ENCODE peak calls at places on chromosomes 6 and 20, in nine cellular contexts. Z is CD8-positive, alpha-beta T cell; D is cardiac muscle cell; Q is bronchial epithelial cell; K is left lung; A is fibroblast of lung; O is stomach; C is colonic mucosa; X is right lobe of liver. R is an unnamed sample. For H3K27me3 and H3K36me3, the result is how much of the 10 kb centered on the place peaks cover.

GRCh38 chr20:60812561-60812960 is 439.5 kb upstream of the CDH4 start:
- DNase-seq in Z (no peak), D (no peak), Q (no peak), K (no peak), A (no peak), O (no peak), C (no peak), X (no peak), R (no peak)

GRCh38 chr20:37295001-37295400 is 5.5 kb downstream of the MANBAL start:
- DNase-seq in Z (no peak), D (no peak), Q (peak), K (no peak), A (peak), O (no peak), C (no peak), X (no peak), R (no peak)

GRCh38 chr6:154830771-154831170 is 97.6 kb downstream of the SCAF8 start:
- DNase-seq in Z (no peak), D (no peak), Q (no peak), K (no peak), A (no peak), O (no peak), C (no peak), X (no peak), R (no peak)

GRCh38 chr6:62474793-62475192 is 188.8 kb upstream of the KHDRBS2 start:
- DNase-seq in Z (no peak), D (no peak), Q (no peak), K (no peak), A (no peak), O (no peak), C (no peak), X (no peak), R (no peak)

GRCh38 chr20:35461620-35462019 is 6.2 kb downstream of the CEP250 start:
- DNase-seq in Z (no peak), D (no peak), Q (peak), K (no peak), A (no peak), O (no peak), C (no peak), X (no peak), R (no peak)

GRCh38 chr6:23650676-23651075 is 475.3 kb upstream of the NRSN1 start:
- DNase-seq in Z (no peak), D (no peak), Q (no peak), K (no peak), A (no peak), O (no peak), C (peak), X (no peak), R (no peak)

GRCh38 chr20:45306431-45306982 is at the start of gene RBPJL:
- DNase-seq in Z (peak), D (peak), Q (no peak), K (peak), A (no peak), O (no peak), C (no peak), X (no peak), R (peak)

GRCh38 chr6:158629376-158630221 is 14.9 kb downstream of the DYNLT1 start:
- DNase-seq in Z (peak), D (peak), Q (no peak), K (no peak), A (no peak), O (peak), C (peak), X (peak), R (peak)

GRCh38 chr6:47256361-47256760 is 53.3 kb downstream of the TNFRSF21 start:
- DNase-seq in Z (no peak), D (no peak), Q (no peak), K (no peak), A (no peak), O (no peak), C (no peak), X (no peak), R (no peak)

GRCh38 chr6:7918403-7918802 is 7.8 kb upstream of the TXNDC5 start:
- DNase-seq in Z (no peak), D (no peak), Q (no peak), K (no peak), A (no peak), O (no peak), C (no peak), X (no peak), R (no peak)

GRCh38 chr20:46757754-46758678 is 48.6 kb downstream of the SLC2A10 start:
- DNase-seq in Z (peak), D (peak), Q (peak), K (no peak), A (peak), O (peak), C (peak), X (peak), R (peak)

GRCh38 chr6:21914121-21914973 is 320.8 kb downstream of the SOX4 start:
- DNase-seq in Z (peak), D (no peak), Q (peak), K (no peak), A (peak), O (peak), C (peak), X (peak), R (no peak)

GRCh38 chr20:17617212-17617867 is 47.5 kb downstream of the DSTN start:
- DNase-seq in Z (no peak), D (peak), Q (no peak), K (peak), A (peak), O (peak), C (peak), X (peak), R (peak)

GRCh38 chr20:13008761-13009681 is at the start of gene SPTLC3:
- DNase-seq in Z (no peak), D (peak), Q (peak), K (no peak), A (peak), O (peak), C (peak), X (peak), R (peak)

GRCh38 chr6:88899569-88900316 is 63.7 kb downstream of the RNGTT start:
- DNase-seq in Z (no peak), D (no peak), Q (peak), K (no peak), A (no peak), O (no peak), C (no peak), X (no peak), R (peak)

GRCh38 chr6:96761794-96762193 is 75.5 kb downstream of the GPR63 start:
- DNase-seq in Z (no peak), D (no peak), Q (no peak), K (peak), A (no peak), O (no peak), C (no peak), X (no peak), R (no peak)

GRCh38 chr20:48923149-48923718 is 1.7 kb downstream of the ARFGEF2 start:
- DNase-seq in Z (no peak), D (no peak), Q (no peak), K (no peak), A (no peak), O (no peak), C (no peak), X (no peak), R (no peak)

GRCh38 chr6:11391934-11392777 is 145.4 kb upstream of the TMEM170B start:
- DNase-seq in Z (no peak), D (no peak), Q (no peak), K (no peak), A (no peak), O (no peak), C (no peak), X (no peak), R (no peak)

GRCh38 chr6:52509281-52510212 is 67.3 kb downstream of the TRAM2 start:
- DNase-seq in Z (no peak), D (no peak), Q (no peak), K (no peak), A (no peak), O (no peak), C (no peak), X (no peak), R (no peak)

GRCh38 chr6:53179961-53180651 is 31.5 kb upstream of the GCM1 start:
- DNase-seq in Z (peak), D (peak), Q (peak), K (no peak), A (peak), O (peak), C (peak), X (peak), R (peak)

GRCh38 chr6:118893095-118893881 is 664 bp upstream of the ASF1A start:
- DNase-seq in Z (peak), D (peak), Q (peak), K (no peak), A (peak), O (no peak), C (peak), X (peak), R (peak)

GRCh38 chr6:55827818-55828522 is 47.4 kb downstream of the BMP5 start:
- DNase-seq in Z (no peak), D (no peak), Q (peak), K (no peak), A (no peak), O (no peak), C (no peak), X (no peak), R (no peak)

GRCh38 chr6:170227521-170227983 is 63.3 kb downstream of the DLL1 start:
- DNase-seq in Z (no peak), D (no peak), Q (peak), K (peak), A (no peak), O (no peak), C (no peak), X (peak), R (no peak)

GRCh38 chr20:33645072-33645358 is 17.1 kb upstream of the C20orf144 start:
- DNase-seq in Z (no peak), D (no peak), Q (no peak), K (no peak), A (no peak), O (no peak), C (no peak), X (no peak), R (no peak)

GRCh38 chr6:152426276-152426675 is 210.9 kb downstream of the SYNE1 start:
- DNase-seq in Z (no peak), D (no peak), Q (no peak), K (peak), A (no peak), O (no peak), C (no peak), X (no peak), R (no peak)

GRCh38 chr6:83341765-83342164 is 89.1 kb downstream of the ME1 start:
- DNase-seq in Z (no peak), D (no peak), Q (no peak), K (no peak), A (no peak), O (no peak), C (no peak), X (no peak), R (no peak)

GRCh38 chr6:126015869-126016268 is 29.5 kb downstream of the TRMT11 start:
- DNase-seq in Z (no peak), D (no peak), Q (no peak), K (no peak), A (no peak), O (no peak), C (no peak), X (no peak), R (no peak)

GRCh38 chr6:134848076-134848475 is 101.8 kb downstream of the ALDH8A1 start:
- DNase-seq in Z (no peak), D (no peak), Q (no peak), K (no peak), A (no peak), O (no peak), C (peak), X (no peak), R (no peak)

GRCh38 chr6:135358251-135358821 is 139.2 kb downstream of the AHI1 start:
- DNase-seq in Z (no peak), D (no peak), Q (peak), K (no peak), A (peak), O (no peak), C (no peak), X (no peak), R (no peak)

GRCh38 chr6:146041282-146041681 is 12.4 kb downstream of the GRM1 start:
- DNase-seq in Z (no peak), D (peak), Q (peak), K (no peak), A (no peak), O (no peak), C (no peak), X (no peak), R (peak)

GRCh38 chr20:57791946-57792328 is 82.1 kb upstream of the PMEPA1 start:
- DNase-seq in Z (no peak), D (no peak), Q (no peak), K (no peak), A (no peak), O (no peak), C (no peak), X (no peak), R (no peak)

GRCh38 chr6:87724994-87725811 is 23.2 kb upstream of the AKIRIN2 start:
- DNase-seq in Z (no peak), D (no peak), Q (no peak), K (no peak), A (no peak), O (no peak), C (no peak), X (no peak), R (no peak)

GRCh38 chr6:45504947-45505346 is 127.2 kb upstream of the SUPT3H start:
- DNase-seq in Z (no peak), D (peak), Q (peak), K (no peak), A (peak), O (peak), C (no peak), X (no peak), R (peak)

GRCh38 chr20:41509801-41510200 is 108.4 kb downstream of the CHD6 start:
- DNase-seq in Z (no peak), D (no peak), Q (peak), K (no peak), A (peak), O (no peak), C (peak), X (peak), R (no peak)

GRCh38 chr6:125844989-125845388 is 54.2 kb downstream of the NCOA7 start:
- DNase-seq in Z (no peak), D (no peak), Q (no peak), K (no peak), A (no peak), O (no peak), C (no peak), X (no peak), R (no peak)

GRCh38 chr6:50724381-50725124 is 11.2 kb downstream of the TFAP2D start:
- DNase-seq in Z (no peak), D (no peak), Q (no peak), K (peak), A (no peak), O (no peak), C (no peak), X (no peak), R (peak)

GRCh38 chr6:142323377-142323776 is 21.6 kb downstream of the ADGRG6 start:
- DNase-seq in Z (no peak), D (no peak), Q (peak), K (no peak), A (no peak), O (no peak), C (peak), X (no peak), R (no peak)

GRCh38 chr20:48595495-48596475 is 232.0 kb downstream of the PREX1 start:
- DNase-seq in Z (no peak), D (no peak), Q (no peak), K (no peak), A (no peak), O (no peak), C (no peak), X (peak), R (no peak)

DNA sequence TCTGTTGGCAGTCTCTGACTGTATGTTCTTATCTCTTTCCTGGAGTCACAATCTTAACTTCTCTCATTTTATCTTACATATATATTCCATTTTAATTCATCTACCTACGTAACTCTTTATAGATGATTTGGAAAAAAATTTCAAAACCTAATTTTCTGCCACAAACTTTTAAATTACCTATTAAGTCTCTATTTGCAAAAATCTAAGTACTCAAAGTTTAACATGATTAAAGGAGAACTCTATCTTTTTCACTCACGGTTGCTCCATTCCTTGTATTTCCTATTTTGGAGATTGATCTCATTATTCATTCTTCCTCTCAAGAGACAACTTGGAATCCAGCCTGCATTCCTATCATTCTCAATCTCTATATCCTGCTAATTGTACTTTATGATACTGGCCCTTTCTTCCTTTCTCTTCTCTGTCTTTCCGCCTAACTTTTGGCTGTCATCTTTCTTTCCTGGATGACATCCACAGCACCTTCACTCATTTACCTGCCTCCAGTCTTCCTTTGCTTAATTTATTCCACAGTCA is 1071.1 kb upstream of the CITED2 start:
- DNase-seq in Z (no peak), D (peak), Q (peak), K (no peak), A (peak), O (no peak), C (no peak), X (no peak), R (no peak)
- H3K4me3 ChIP-seq in Z (no peak), D (no peak), Q (no peak), K (no peak), A (no peak), O (no peak), C (no peak), X (no peak), R (no peak)

GRCh38 chr20:62979876-62980373 is 26.8 kb downstream of the BHLHE23 start:
- DNase-seq in Z (no peak), D (no peak), Q (no peak), K (no peak), A (no peak), O (no peak), C (no peak), X (no peak), R (peak)

GRCh38 chr20:62977613-62978558 is 25.4 kb downstream of the SLC17A9 start:
- DNase-seq in Z (peak), D (no peak), Q (no peak), K (no peak), A (no peak), O (peak), C (peak), X (no peak), R (no peak)

GRCh38 chr20:62979310-62979709 is 26.8 kb downstream of the SLC17A9 start:
- DNase-seq in Z (no peak), D (no peak), Q (no peak), K (no peak), A (no peak), O (no peak), C (no peak), X (no peak), R (no peak)

GRCh38 chr20:62980380-62980960 is 26.3 kb downstream of the BHLHE23 start:
- DNase-seq in Z (no peak), D (no peak), Q (no peak), K (no peak), A (no peak), O (no peak), C (no peak), X (no peak), R (no peak)

DNA sequence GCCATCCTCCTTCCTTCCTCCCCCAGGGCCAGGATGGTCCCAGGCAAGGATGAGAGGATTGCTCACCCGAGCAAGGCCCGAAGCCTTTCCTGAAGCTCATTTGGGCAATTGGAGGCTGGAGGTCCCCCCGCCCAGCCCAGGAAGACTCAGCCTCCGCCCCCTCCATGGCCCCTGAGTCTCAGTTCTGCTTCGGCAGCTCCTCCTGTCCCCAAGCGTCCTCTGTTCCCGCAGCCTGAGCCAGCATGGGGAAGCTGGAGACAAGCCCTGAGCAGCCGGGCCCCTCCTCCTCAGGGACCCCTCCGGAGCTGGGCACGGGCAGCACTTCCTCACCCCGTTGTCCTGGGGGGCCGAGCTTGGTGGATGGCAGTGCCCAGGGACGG is 26.0 kb downstream of the SLC17A9 start:
- DNase-seq in Z (no peak), D (no peak), Q (no peak), K (no peak), A (no peak), O (no peak), C (no peak), X (no peak), R (no peak)
- H3K27me3 ChIP-seq in Z (under half), D (half or more), Q (under half), K (half or more), A (under half), O (half or more), C (under half), X (under half), R (under half)

DNA sequence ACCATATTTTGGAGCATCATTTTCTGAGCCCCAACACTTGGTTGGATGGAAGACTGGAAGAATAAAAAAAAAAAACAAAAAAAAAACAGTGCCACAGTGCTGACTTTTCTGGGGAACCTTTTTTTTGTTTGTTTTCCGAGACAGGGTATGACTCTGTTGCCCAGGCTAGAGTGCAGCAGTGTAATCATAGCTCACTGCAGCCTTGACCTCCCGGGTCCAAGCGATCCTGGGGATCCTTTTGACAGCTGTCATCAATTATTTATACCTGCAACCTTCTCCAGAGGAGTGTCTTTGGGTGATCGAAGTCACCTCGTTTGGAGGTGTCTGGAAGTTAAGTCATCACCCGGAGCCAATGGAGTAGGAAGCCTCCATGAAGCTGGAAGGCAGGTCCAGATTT is 7.8 kb upstream of the TPX2 start:
- DNase-seq in Z (no peak), D (no peak), Q (no peak), K (no peak), A (no peak), O (no peak), C (no peak), X (no peak), R (no peak)
- H3K36me3 ChIP-seq in Z (under half), D (under half), Q (under half), K (under half), A (under half), O (under half), C (under half), X (under half), R (under half)

GRCh38 chr6:37516076-37516919 is 16.6 kb upstream of the CCDC167 start:
- DNase-seq in Z (peak), D (peak), Q (peak), K (peak), A (no peak), O (peak), C (peak), X (peak), R (peak)
- H3K4me3 ChIP-seq in Z (peak), D (no peak), Q (no peak), K (no peak), A (no peak), O (peak), C (no peak), X (no peak), R (no peak)

R was measured in H7.